ENCODE peak calls at places on chromosomes 12 and 14, in four cellular contexts. Z is astrocyte of the cerebellum, U is endodermal cell, O is OCI-LY7. L is an unnamed sample.

GRCh38 chr12:84920331-84920730 is 7.7 kb upstream of the SLC6A15 start:
- DNase-seq in Z (no peak), U (no peak), O (no peak), L (no peak)

GRCh38 chr12:80958162-80958561 is 20.4 kb upstream of the LIN7A start:
- DNase-seq in Z (no peak), U (no peak), O (no peak), L (no peak)

GRCh38 chr12:69880566-69880965 is 55.5 kb downstream of the MYRFL start:
- DNase-seq in Z (no peak), U (peak; percentile 79), O (peak; percentile 28), L (no peak)

GRCh38 chr12:124796303-124796957 is 67.2 kb downstream of the SCARB1 start:
- DNase-seq in Z (no peak), U (no peak), O (no peak), L (no peak)

GRCh38 chr14:104682107-104682593 is 7.3 kb upstream of the INF2 start:
- DNase-seq in Z (no peak), U (peak; percentile 95), O (no peak), L (no peak)

GRCh38 chr14:100056964-100057817 is 8.0 kb upstream of the EVL start:
- DNase-seq in Z (no peak), U (no peak), O (peak; percentile 58), L (no peak)

GRCh38 chr12:42873401-42873800 is 283.9 kb upstream of the PRICKLE1 start:
- DNase-seq in Z (no peak), U (no peak), O (no peak), L (no peak)

GRCh38 chr12:4797096-4797495 is 76.9 kb downstream of the GALNT8 start:
- DNase-seq in Z (no peak), U (peak; percentile 41), O (no peak), L (no peak)

GRCh38 chr14:19974844-19975243 is 547 bp upstream of the OR4K15 start:
- DNase-seq in Z (no peak), U (no peak), O (no peak), L (no peak)

GRCh38 chr14:20455355-20456300 is 602 bp downstream of the APEX1 start:
- DNase-seq in Z (peak; percentile 68), U (no peak), O (peak; percentile 27), L (no peak)

GRCh38 chr12:80941916-80942315 is 4.2 kb upstream of the LIN7A start:
- DNase-seq in Z (no peak), U (no peak), O (no peak), L (no peak)

GRCh38 chr12:110109837-110110535 is 14.2 kb upstream of the IFT81 start:
- DNase-seq in Z (no peak), U (no peak), O (no peak), L (no peak)

GRCh38 chr12:72368719-72369505 is 96.7 kb downstream of the TRHDE start:
- DNase-seq in Z (no peak), U (no peak), O (no peak), L (no peak)

GRCh38 chr12:122072031-122072970 is 6.3 kb upstream of the MLXIP start:
- DNase-seq in Z (peak; percentile 84), U (peak; percentile 56), O (no peak), L (no peak)

GRCh38 chr14:72946491-72946890 is 20.2 kb downstream of the DCAF4 start:
- DNase-seq in Z (no peak), U (no peak), O (no peak), L (no peak)

GRCh38 chr14:37650356-37651037 is 55.1 kb downstream of the TTC6 start:
- DNase-seq in Z (no peak), U (no peak), O (no peak), L (no peak)

GRCh38 chr12:131093971-131094830 is 140.5 kb downstream of the ADGRD1 start:
- DNase-seq in Z (no peak), U (peak; percentile 12), O (no peak), L (no peak)

GRCh38 chr12:101794574-101794973 is 36.2 kb downstream of the GNPTAB start:
- DNase-seq in Z (no peak), U (no peak), O (no peak), L (no peak)

GRCh38 chr14:78075033-78075432 is 95.1 kb upstream of the NRXN3 start:
- DNase-seq in Z (no peak), U (peak; percentile 44), O (no peak), L (no peak)

GRCh38 chr14:35215110-35215872 is 76.9 kb upstream of the PSMA6 start:
- DNase-seq in Z (peak; percentile 51), U (no peak), O (peak; percentile 47), L (no peak)

GRCh38 chr14:105448706-105449111 is 25.9 kb upstream of the CRIP2 start:
- DNase-seq in Z (no peak), U (peak; percentile 93), O (peak; percentile 62), L (peak; percentile 38)

GRCh38 chr14:104243200-104243599 is 104.8 kb downstream of the KIF26A start:
- DNase-seq in Z (no peak), U (peak; percentile 10), O (no peak), L (no peak)

GRCh38 chr12:108690799-108691153 is 40.5 kb downstream of the CORO1C start:
- DNase-seq in Z (no peak), U (no peak), O (no peak), L (no peak)

GRCh38 chr14:64763801-64764511 is 59.7 kb downstream of the PLEKHG3 start:
- DNase-seq in Z (no peak), U (peak; percentile 66), O (no peak), L (no peak)

GRCh38 chr12:109154485-109155438 is 38.4 kb downstream of the ACACB start:
- DNase-seq in Z (peak; percentile 13), U (peak; percentile 99), O (peak; percentile 92), L (peak; percentile 45)

GRCh38 chr12:115308918-115309317 is 624.9 kb upstream of the TBX3 start:
- DNase-seq in Z (no peak), U (no peak), O (no peak), L (no peak)

GRCh38 chr12:115305867-115306266 is 621.9 kb upstream of the TBX3 start:
- DNase-seq in Z (no peak), U (no peak), O (no peak), L (no peak)

GRCh38 chr12:115303751-115304309 is 619.9 kb upstream of the TBX3 start:
- DNase-seq in Z (no peak), U (no peak), O (no peak), L (no peak)

GRCh38 chr12:115306380-115306779 is 622.4 kb upstream of the TBX3 start:
- DNase-seq in Z (no peak), U (no peak), O (no peak), L (no peak)

DNA sequence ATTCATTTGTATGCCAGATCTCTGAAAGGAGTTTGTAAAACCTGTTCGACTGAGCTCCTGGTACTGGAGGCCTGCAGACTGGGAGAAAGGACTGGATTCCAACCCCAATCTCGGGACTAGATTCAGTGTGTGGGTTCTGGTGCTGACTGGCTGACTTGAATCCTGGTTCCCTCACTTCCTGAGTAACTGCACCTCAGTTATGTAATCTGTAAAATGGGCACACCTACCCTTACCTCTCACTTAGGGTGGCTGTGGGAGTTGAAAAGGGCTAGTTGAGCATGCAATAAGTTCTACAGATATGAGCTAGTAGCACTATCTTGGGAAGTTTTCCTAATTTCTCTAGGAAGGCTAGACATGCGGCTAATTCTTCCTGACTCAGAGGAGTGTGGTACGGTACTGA is 621.3 kb upstream of the TBX3 start:
- DNase-seq in Z (no peak), U (no peak), O (no peak), L (no peak)
- TF ChIP-seq CTCF in Z (no peak), U (no peak), O (no peak), L (no peak)

GRCh38 chr14:79856357-79856756 is 354.9 kb downstream of the DIO2 start:
- DNase-seq in Z (no peak), U (no peak), O (no peak), L (no peak)

GRCh38 chr14:79855789-79856188 is 355.5 kb downstream of the DIO2 start:
- DNase-seq in Z (no peak), U (no peak), O (no peak), L (no peak)

DNA sequence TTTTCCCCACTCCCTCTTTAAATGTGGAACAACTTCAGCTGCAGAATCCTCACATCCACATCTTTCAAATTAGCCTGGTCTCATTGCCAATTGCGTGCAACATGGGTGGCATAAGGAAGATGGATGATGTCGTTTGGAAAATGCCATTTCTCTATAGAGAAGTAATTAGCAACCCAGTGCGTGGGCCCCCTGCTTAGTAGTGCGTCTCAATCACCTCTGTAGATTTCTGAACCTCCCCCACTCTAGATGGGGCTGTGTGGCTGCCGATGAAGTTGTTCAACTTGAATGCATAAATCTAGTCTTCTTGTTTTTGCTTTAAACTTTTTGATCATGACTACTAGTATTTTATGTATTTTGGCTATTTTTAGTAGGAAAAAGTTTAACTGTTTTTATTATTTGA is 358.3 kb downstream of the DIO2 start:
- DNase-seq in Z (no peak), U (no peak), O (no peak), L (no peak)
- TF ChIP-seq CTCF in Z (no peak), U (no peak), O (no peak), L (no peak)

GRCh38 chr12:50618864-50619609 is 114.3 kb downstream of the DIP2B start:
- DNase-seq in Z (no peak), U (no peak), O (no peak), L (no peak)

GRCh38 chr12:50620975-50621360 is 116.2 kb downstream of the DIP2B start:
- DNase-seq in Z (no peak), U (no peak), O (no peak), L (no peak)

GRCh38 chr12:50619610-50619958 is 114.8 kb downstream of the DIP2B start:
- DNase-seq in Z (no peak), U (no peak), O (no peak), L (no peak)

GRCh38 chr12:50621435-50622304 is 116.9 kb downstream of the DIP2B start:
- DNase-seq in Z (no peak), U (no peak), O (no peak), L (no peak)

DNA sequence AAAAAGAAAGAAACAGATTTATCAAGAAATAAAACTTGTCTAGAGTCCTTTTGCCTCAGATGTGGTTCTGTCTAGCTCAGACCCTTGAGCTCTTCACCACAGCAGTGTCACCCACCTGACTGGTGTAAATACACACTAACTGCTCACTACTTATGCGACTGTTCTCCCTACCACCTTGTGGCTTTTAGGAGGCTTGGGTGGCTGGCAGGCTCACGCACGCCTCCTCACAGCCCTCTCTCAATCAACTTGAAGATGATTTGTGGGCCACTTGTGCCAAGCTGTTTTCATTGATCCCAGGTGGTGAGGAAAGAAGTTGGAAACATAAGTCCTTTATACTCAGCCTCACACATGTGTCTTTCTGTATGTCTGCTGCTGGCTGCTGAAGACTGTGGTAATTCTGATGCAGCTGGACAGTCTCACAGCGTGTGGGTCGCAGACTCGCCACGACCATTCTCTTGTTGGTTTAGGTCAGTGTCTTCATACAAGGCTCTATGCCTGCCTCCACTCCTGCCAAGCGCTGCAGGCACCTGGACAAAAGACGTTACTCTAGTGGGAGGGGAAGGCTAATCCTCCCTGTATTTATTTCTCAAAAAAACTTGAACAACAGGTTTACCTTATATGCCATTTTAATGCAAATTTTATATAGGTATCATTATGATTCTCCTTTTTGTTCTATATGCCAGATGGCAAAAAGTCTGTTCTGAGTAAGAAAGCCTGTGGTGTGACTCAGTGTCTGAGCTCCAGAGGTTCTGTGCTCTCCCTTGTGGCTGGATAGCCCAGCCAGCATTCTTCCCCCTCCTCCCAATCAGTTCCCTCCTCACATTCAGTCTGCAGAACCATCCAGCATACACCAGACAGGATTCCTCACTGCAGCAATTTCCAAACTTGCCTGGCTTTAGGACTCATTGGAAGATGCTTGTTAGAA is 115.5 kb downstream of the DIP2B start:
- DNase-seq in Z (peak; percentile 72), U (peak; percentile 68), O (no peak), L (no peak)
- TF ChIP-seq CTCF in Z (peak; percentile 15), U (no peak), O (no peak), L (no peak)

DNA sequence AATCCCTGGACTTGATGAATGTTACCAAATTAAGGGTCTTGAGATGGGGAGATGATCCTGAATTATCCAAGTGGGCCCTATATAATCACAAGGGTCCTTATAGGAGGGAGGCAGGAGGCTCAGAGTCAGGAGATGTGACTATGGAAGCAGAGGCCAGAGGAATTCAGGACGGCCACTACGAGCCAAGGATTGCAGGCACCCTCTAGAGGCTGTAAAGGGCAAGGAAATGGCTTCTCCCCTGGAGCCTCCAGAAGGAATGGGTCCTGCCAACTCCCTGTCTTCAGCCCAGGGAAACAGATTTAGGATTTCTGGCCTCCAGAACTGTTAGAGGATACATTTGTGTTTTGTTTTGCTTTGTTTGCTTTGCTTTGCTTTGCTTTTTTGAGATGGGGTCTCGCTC is 8.8 kb downstream of the BDKRB1 start:
- DNase-seq in Z (no peak), U (peak; percentile 75), O (no peak), L (no peak)
- TF ChIP-seq CTCF in Z (peak; percentile 56), U (peak; percentile 77), O (peak; percentile 24), L (no peak)